ENCODE peak calls at places on chromosomes 6 and 20, in ten cellular contexts. C is stimulated activated CD8-positive, alpha-beta memory T cell treated with anti-CD3 and anti-CD28 coated beads, Interleukin-15, amount 100 ng/mL, for 24 hours; E is cardiac muscle cell; S is AG10803; M is foreskin melanocyte; A is prostate gland; R is IMR-90; B is activated T-cell treated with anti-CD3 and anti-CD28 coated beads, Interleukin-2, amount 50 U/mL, for 72 hours; J is endothelial cell of umbilical vein; I is aorta. V is an unnamed sample.

GRCh38 chr20:44019638-44020335 is 105.1 kb downstream of the TOX2 start:
- DNase-seq in C (no peak), E (no peak), S (peak; percentile 13), M (no peak), A (no peak), R (peak; percentile 23), B (peak; percentile 33), J (peak; percentile 33), I (no peak), V (no peak)

GRCh38 chr20:341682-342081 is 5.2 kb upstream of the NRSN2 start:
- DNase-seq in C (no peak), E (no peak), S (peak; percentile 70), M (peak; percentile 77), A (no peak), R (peak; percentile 89), B (peak; percentile 73), J (peak; percentile 62), I (peak; percentile 39), V (no peak)

GRCh38 chr6:49550413-49551125 is at the start of gene C6orf141:
- DNase-seq in C (peak; percentile 1), E (peak; percentile 34), S (no peak), M (no peak), A (no peak), R (no peak), B (peak; percentile 41), J (peak; percentile 24), I (no peak), V (no peak)

GRCh38 chr20:46557231-46557956 is 6.9 kb upstream of the OCSTAMP start:
- DNase-seq in C (no peak), E (no peak), S (peak; percentile 74), M (no peak), A (peak; percentile 24), R (peak; percentile 60), B (no peak), J (peak; percentile 6), I (no peak), V (peak; percentile 32)

GRCh38 chr20:60804918-60805631 is 447.0 kb upstream of the CDH4 start:
- DNase-seq in C (no peak), E (peak; percentile 25), S (no peak), M (no peak), A (no peak), R (no peak), B (no peak), J (no peak), I (no peak), V (no peak)

GRCh38 chr6:72411872-72412708 is 209.8 kb upstream of the KCNQ5 start:
- DNase-seq in C (peak; percentile 52), E (peak; percentile 78), S (peak; percentile 76), M (peak; percentile 62), A (peak; percentile 71), R (peak; percentile 81), B (peak; percentile 55), J (peak; percentile 91), I (peak; percentile 85), V (peak; percentile 87)

GRCh38 chr6:72554203-72554564 is 67.7 kb upstream of the KCNQ5 start:
- DNase-seq in C (no peak), E (no peak), S (peak; percentile 77), M (no peak), A (no peak), R (peak; percentile 86), B (no peak), J (no peak), I (no peak), V (no peak)

GRCh38 chr20:17456226-17456625 is 75.0 kb downstream of the BFSP1 start:
- DNase-seq in C (no peak), E (no peak), S (no peak), M (no peak), A (no peak), R (no peak), B (no peak), J (no peak), I (no peak), V (no peak)

GRCh38 chr6:131597448-131597847 is 24.4 kb downstream of the ARG1 start:
- DNase-seq in C (no peak), E (no peak), S (no peak), M (peak; percentile 1), A (no peak), R (no peak), B (no peak), J (no peak), I (no peak), V (no peak)

GRCh38 chr6:41318648-41319565 is 16.5 kb upstream of the NCR2 start:
- DNase-seq in C (peak; percentile 55), E (peak; percentile 92), S (peak; percentile 70), M (peak; percentile 53), A (peak; percentile 67), R (peak; percentile 81), B (peak; percentile 85), J (peak; percentile 74), I (peak; percentile 92), V (peak; percentile 94)

GRCh38 chr6:106715922-106716321 is 86.5 kb downstream of the QRSL1 start:
- DNase-seq in C (no peak), E (no peak), S (no peak), M (no peak), A (no peak), R (no peak), B (no peak), J (no peak), I (no peak), V (no peak)

GRCh38 chr20:54340206-54340605 is 132.3 kb downstream of the PFDN4 start:
- DNase-seq in C (no peak), E (no peak), S (no peak), M (no peak), A (no peak), R (peak; percentile 17), B (no peak), J (no peak), I (no peak), V (no peak)

GRCh38 chr20:46666818-46667515 is 15.7 kb upstream of the SLC13A3 start:
- DNase-seq in C (no peak), E (no peak), S (no peak), M (no peak), A (no peak), R (no peak), B (no peak), J (no peak), I (no peak), V (no peak)

GRCh38 chr6:151592449-151593169 is 98.8 kb downstream of the CCDC170 start:
- DNase-seq in C (no peak), E (no peak), S (no peak), M (no peak), A (no peak), R (no peak), B (no peak), J (no peak), I (no peak), V (no peak)

GRCh38 chr6:164897523-164898094 is 411.8 kb downstream of the C6orf118 start:
- DNase-seq in C (no peak), E (no peak), S (no peak), M (peak; percentile 18), A (no peak), R (no peak), B (no peak), J (no peak), I (no peak), V (no peak)

GRCh38 chr6:155894262-155894661 is 438.6 kb upstream of the NOX3 start:
- DNase-seq in C (no peak), E (no peak), S (no peak), M (no peak), A (no peak), R (no peak), B (no peak), J (no peak), I (no peak), V (no peak)

GRCh38 chr6:257031-257725 is 35.1 kb upstream of the DUSP22 start:
- DNase-seq in C (no peak), E (no peak), S (peak; percentile 17), M (no peak), A (no peak), R (peak; percentile 6), B (no peak), J (no peak), I (no peak), V (no peak)

GRCh38 chr6:70312165-70312564 is 9.3 kb upstream of the COL9A1 start:
- DNase-seq in C (no peak), E (no peak), S (peak; percentile 82), M (peak; percentile 27), A (no peak), R (peak; percentile 78), B (no peak), J (no peak), I (no peak), V (no peak)

GRCh38 chr6:3887150-3887700 is 38.1 kb downstream of the FAM50B start:
- DNase-seq in C (no peak), E (no peak), S (peak; percentile 64), M (no peak), A (no peak), R (peak; percentile 54), B (no peak), J (peak; percentile 67), I (no peak), V (no peak)

GRCh38 chr6:160733045-160733646 is 31.1 kb downstream of the PLG start:
- DNase-seq in C (no peak), E (peak; percentile 67), S (peak; percentile 63), M (peak; percentile 17), A (peak; percentile 28), R (peak; percentile 13), B (peak; percentile 29), J (no peak), I (no peak), V (no peak)

GRCh38 chr6:93391982-93392381 is 27.4 kb downstream of the EPHA7 start:
- DNase-seq in C (no peak), E (no peak), S (no peak), M (no peak), A (no peak), R (no peak), B (no peak), J (no peak), I (no peak), V (no peak)

GRCh38 chr20:63252157-63252780 is 2.0 kb downstream of the NKAIN4 start:
- DNase-seq in C (no peak), E (no peak), S (no peak), M (no peak), A (no peak), R (no peak), B (no peak), J (no peak), I (no peak), V (no peak)

GRCh38 chr6:39934060-39934757 is at the start of gene MOCS1:
- DNase-seq in C (no peak), E (peak; percentile 87), S (peak; percentile 61), M (peak; percentile 54), A (peak; percentile 59), R (peak; percentile 47), B (peak; percentile 54), J (peak; percentile 73), I (peak; percentile 96), V (peak; percentile 93)

GRCh38 chr20:646107-646867 is 6.7 kb downstream of the SRXN1 start:
- DNase-seq in C (no peak), E (no peak), S (no peak), M (no peak), A (no peak), R (no peak), B (no peak), J (no peak), I (peak; percentile 53), V (no peak)